ENCODE peak calls at places on chromosomes 3 and 15, in eight cellular contexts. S is left ventricle myocardium superior; H is AG08395; Z is nucleus accumbens; B is stimulated activated CD8-positive, alpha-beta memory T cell treated with anti-CD3 and anti-CD28 coated beads, Interleukin-15, amount 100 ng/mL, for 24 hours; I is GM12892; R is iris pigment epithelial cell; M is endodermal cell. W is an unnamed sample.

GRCh38 chr15:40029979-40030893 is 8.7 kb downstream of the SRP14 start:
- DNase-seq in I (no peak), R (peak; percentile 50), B (no peak), M (peak; percentile 84), Z (no peak), S (no peak), H (peak; percentile 21), W (no peak)

GRCh38 chr3:40337136-40338108 is 27.9 kb downstream of the EIF1B start:
- DNase-seq in M (no peak), H (no peak), R (no peak), B (no peak), Z (no peak), I (no peak), S (no peak), W (no peak)

GRCh38 chr3:110419096-110419495 is 652.5 kb upstream of the NECTIN3 start:
- DNase-seq in H (no peak), S (no peak), Z (no peak), I (no peak), M (no peak), R (no peak), B (no peak), W (no peak)

GRCh38 chr3:66165679-66166078 is 55.1 kb upstream of the SLC25A26 start:
- DNase-seq in B (no peak), Z (no peak), H (no peak), M (no peak), I (no peak), S (no peak), R (no peak), W (no peak)

GRCh38 chr3:149382091-149382467 is 4.6 kb upstream of the TM4SF1 start:
- DNase-seq in R (peak; percentile 95), Z (no peak), B (no peak), H (peak; percentile 61), I (no peak), M (no peak), S (no peak), W (peak; percentile 97)

GRCh38 chr15:100671858-100672543 is 69.6 kb downstream of the ASB7 start:
- DNase-seq in B (no peak), Z (no peak), H (peak; percentile 29), S (no peak), R (peak; percentile 32), M (peak; percentile 76), I (no peak), W (peak; percentile 64)

GRCh38 chr15:75577401-75578205 is 1.5 kb downstream of the PTPN9 start:
- DNase-seq in B (no peak), I (no peak), Z (no peak), H (no peak), S (no peak), R (peak; percentile 60), M (peak; percentile 50), W (no peak)

GRCh38 chr3:2869905-2870304 is 240.3 kb downstream of the IL5RA start:
- DNase-seq in S (no peak), Z (no peak), M (no peak), I (no peak), B (no peak), H (no peak), R (no peak), W (no peak)

GRCh38 chr3:184399410-184399809 is 19.6 kb downstream of the CHRD start:
- DNase-seq in R (peak; percentile 96), I (no peak), Z (no peak), B (no peak), M (peak; percentile 77), S (no peak), H (peak; percentile 92), W (peak; percentile 60)

GRCh38 chr3:41302295-41302694 is 103.0 kb downstream of the CTNNB1 start:
- DNase-seq in M (no peak), S (no peak), Z (no peak), H (no peak), B (no peak), I (no peak), R (no peak), W (no peak)